ENCODE peak calls at places on chromosomes 12 and 14, in six cellular contexts. Q is upper lobe of right lung, Z is LoVo, P is right cardiac atrium, V is progenitor cell of endocrine pancreas, N is T47D. E is an unnamed sample.

GRCh38 chr14:105508601-105509000 is 17.6 kb downstream of the TEDC1 start:
- DNase-seq in P (no peak), Q (peak), Z (no peak), V (no peak), N (no peak), E (no peak)

GRCh38 chr14:90384543-90384911 is 12.3 kb upstream of the CALM1 start:
- DNase-seq in Z (no peak), V (no peak), P (no peak), Q (no peak), N (no peak), E (no peak)

GRCh38 chr12:131990066-131990979 is 40.6 kb downstream of the EP400 start:
- DNase-seq in Q (no peak), V (no peak), P (no peak), N (no peak), Z (no peak), E (peak)

GRCh38 chr12:2076728-2077127 is 23.9 kb downstream of the CACNA1C start:
- DNase-seq in P (no peak), Q (no peak), Z (no peak), V (no peak), N (no peak), E (no peak)

GRCh38 chr12:118318703-118319102 is 54.0 kb downstream of the TAOK3 start:
- DNase-seq in N (no peak), Q (no peak), P (no peak), Z (no peak), V (no peak), E (no peak)

GRCh38 chr12:3281588-3282150 is 204.5 kb downstream of the TSPAN9 start:
- DNase-seq in P (no peak), V (no peak), Z (no peak), Q (no peak), N (no peak), E (no peak)

GRCh38 chr12:54039417-54040147 is 6.7 kb downstream of the HOXC5 start:
- DNase-seq in Q (no peak), P (peak), N (no peak), Z (no peak), V (no peak), E (no peak)

GRCh38 chr14:101181717-101182313 is 278.3 kb upstream of the RTL1 start:
- DNase-seq in N (no peak), Q (peak), P (no peak), Z (no peak), V (peak), E (no peak)

GRCh38 chr12:64624035-64624434 is 13.7 kb downstream of the RASSF3 start:
- DNase-seq in N (no peak), V (no peak), P (no peak), Z (no peak), Q (no peak), E (no peak)

GRCh38 chr14:105745433-105746123 is 219.2 kb downstream of the TMEM121 start:
- DNase-seq in P (no peak), N (no peak), V (no peak), Q (no peak), Z (no peak), E (no peak)

GRCh38 chr12:52350021-52350620 is 17.2 kb downstream of the KRT85 start:
- DNase-seq in P (no peak), Q (no peak), V (no peak), Z (no peak), N (no peak), E (no peak)

GRCh38 chr14:69318241-69318640 is 58.3 kb downstream of the GALNT16 start:
- DNase-seq in P (no peak), V (no peak), N (no peak), Q (peak), Z (no peak), E (no peak)

GRCh38 chr12:106999444-106999843 is 12.5 kb upstream of the MTERF2 start:
- DNase-seq in Q (no peak), Z (no peak), N (no peak), V (no peak), P (no peak), E (no peak)

GRCh38 chr12:132152411-132152821 is 8.2 kb downstream of the NOC4L start:
- DNase-seq in V (no peak), Q (peak), N (no peak), Z (no peak), P (no peak), E (no peak)

GRCh38 chr14:71705460-71705859 is 226.8 kb upstream of the RGS6 start:
- DNase-seq in Q (no peak), N (no peak), P (no peak), Z (no peak), V (no peak), E (no peak)

GRCh38 chr14:66025779-66026178 is 460.4 kb upstream of the CCDC196 start:
- DNase-seq in Q (no peak), Z (no peak), P (no peak), V (no peak), N (no peak), E (no peak)

GRCh38 chr12:33670284-33670683 is 230.7 kb upstream of the SYT10 start:
- DNase-seq in N (no peak), Q (no peak), V (no peak), P (no peak), Z (no peak), E (peak)